ENCODE peak calls at places on chromosomes 7 and 10, in six cellular contexts. L is endothelial cell, H is thyroid gland, W is cardiac fibroblast, X is stomach, R is sigmoid colon. T is an unnamed sample.

GRCh38 chr10:135601-136464 is 578 bp downstream of the ZMYND11 start:
- DNase-seq in L (peak), H (peak), W (peak), X (peak), R (peak), T (peak)

GRCh38 chr10:70753841-70754621 is 31.1 kb downstream of the TBATA start:
- DNase-seq in L (no peak), H (peak), W (peak), X (no peak), R (no peak), T (peak)

GRCh38 chr10:10804998-10805737 is 212.5 kb upstream of the CELF2 start:
- DNase-seq in L (no peak), H (no peak), W (peak), X (no peak), R (no peak), T (no peak)

GRCh38 chr7:84194484-84195260 is at the start of gene SEMA3A:
- DNase-seq in L (peak), H (peak), W (peak), X (no peak), R (peak), T (no peak)

GRCh38 chr7:2810682-2811471 is 33.2 kb downstream of the GNA12 start:
- DNase-seq in L (no peak), H (no peak), W (no peak), X (no peak), R (peak), T (peak)

GRCh38 chr7:105862770-105863169 is 13.6 kb downstream of the ATXN7L1 start:
- DNase-seq in L (no peak), H (no peak), W (no peak), X (no peak), R (no peak), T (no peak)

GRCh38 chr7:25260862-25261454 is 32.7 kb upstream of the NPVF start:
- DNase-seq in L (no peak), H (no peak), W (peak), X (no peak), R (no peak), T (no peak)

GRCh38 chr10:24762966-24763623 is 39.4 kb upstream of the ARHGAP21 start:
- DNase-seq in L (no peak), H (no peak), W (peak), X (no peak), R (no peak), T (no peak)

GRCh38 chr10:69392481-69393000 is 24.2 kb downstream of the TACR2 start:
- DNase-seq in L (peak), H (peak), W (peak), X (peak), R (peak), T (peak)

GRCh38 chr10:114714281-114714741 is 56.2 kb upstream of the ABLIM1 start:
- DNase-seq in L (no peak), H (peak), W (peak), X (peak), R (no peak), T (no peak)

GRCh38 chr10:100814751-100815474 is 69.5 kb downstream of the PAX2 start:
- DNase-seq in L (no peak), H (no peak), W (no peak), X (no peak), R (no peak), T (no peak)

GRCh38 chr10:100810835-100811116 is 65.4 kb downstream of the PAX2 start:
- DNase-seq in L (no peak), H (no peak), W (no peak), X (no peak), R (peak), T (no peak)

GRCh38 chr10:100811752-100812750 is 66.7 kb downstream of the PAX2 start:
- DNase-seq in L (no peak), H (no peak), W (no peak), X (no peak), R (no peak), T (peak)

GRCh38 chr10:100811261-100811660 is 65.9 kb downstream of the PAX2 start:
- DNase-seq in L (no peak), H (no peak), W (no peak), X (no peak), R (no peak), T (no peak)

DNA sequence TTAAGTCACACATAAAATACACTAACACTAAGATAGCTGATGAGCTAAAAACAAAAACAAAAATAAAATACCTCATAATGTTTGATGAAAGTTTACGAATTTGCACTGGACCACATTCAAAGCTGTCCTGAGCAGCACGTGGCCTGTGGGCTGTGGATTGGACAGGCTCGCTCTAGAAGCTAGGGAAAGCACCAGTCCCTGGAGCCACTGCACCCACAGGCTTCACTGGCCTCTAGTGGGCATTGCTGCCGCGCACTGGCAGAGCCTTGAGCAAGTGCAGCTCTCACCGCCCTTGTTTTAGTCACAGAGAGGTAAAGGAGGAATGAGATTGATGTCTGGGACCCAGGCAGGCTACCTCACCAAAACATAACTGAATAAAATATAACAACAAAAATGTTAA is 67.6 kb downstream of the PAX2 start:
- DNase-seq in L (no peak), H (no peak), W (no peak), X (no peak), R (no peak), T (peak)
- TF ChIP-seq CTCF in L (no peak), H (no peak), W (no peak), X (no peak), R (no peak), T (no peak)

DNA sequence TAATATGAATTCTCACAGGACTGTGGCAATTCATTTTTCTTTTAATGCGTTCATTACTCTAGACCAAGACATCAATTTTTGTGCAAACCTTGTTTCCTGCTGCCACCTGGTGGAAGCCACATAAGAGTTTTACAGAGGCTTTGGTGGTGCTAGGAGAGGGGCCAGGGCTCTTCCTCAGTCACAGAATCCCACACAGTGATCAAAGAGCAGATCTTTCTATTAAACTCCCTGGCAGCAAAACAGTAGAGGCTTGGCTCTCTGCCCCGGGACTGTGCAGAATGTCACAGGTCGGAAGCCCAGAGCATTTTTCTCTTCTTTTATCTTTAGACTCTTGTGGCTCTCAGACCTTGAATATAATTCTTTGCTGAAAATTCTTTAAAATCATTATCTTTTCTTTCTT is 506.4 kb upstream of the C7orf33 start:
- DNase-seq in L (peak), H (peak), W (peak), X (peak), R (no peak), T (no peak)
- TF ChIP-seq CTCF in L (no peak), H (peak), W (peak), X (no peak), R (no peak), T (no peak)

DNA sequence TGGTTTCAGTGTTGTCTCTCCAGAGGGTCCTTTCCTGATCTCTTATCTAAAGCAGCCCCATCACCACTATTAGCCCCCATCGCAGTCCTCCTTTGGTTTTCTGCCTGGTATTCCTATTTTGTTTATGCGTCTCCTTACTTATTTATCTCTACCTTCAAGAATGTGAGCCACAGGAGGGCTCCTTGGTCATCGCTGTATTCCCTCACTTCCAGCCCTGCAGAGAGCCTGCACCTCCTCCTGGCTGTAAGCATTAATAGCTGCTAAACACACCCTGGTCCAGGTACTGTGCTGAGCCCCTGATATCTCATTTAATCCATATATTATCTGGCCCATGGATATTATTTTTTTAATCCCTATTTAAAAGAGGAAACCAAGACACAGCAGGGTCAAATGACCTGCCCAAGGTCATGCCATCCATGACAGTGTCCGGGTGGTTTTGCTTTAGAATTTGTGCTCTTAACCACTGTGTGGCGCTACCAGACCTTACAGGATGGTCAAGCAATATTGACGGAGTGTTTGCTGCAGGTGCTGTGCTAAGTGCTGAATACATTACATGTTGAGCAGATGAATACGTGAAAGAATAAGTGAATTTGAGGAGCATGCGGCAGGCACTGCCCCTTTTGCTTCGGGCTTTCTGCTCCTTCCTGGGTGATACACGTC is 227.2 kb downstream of the ADAM12 start:
- DNase-seq in L (no peak), H (no peak), W (peak), X (no peak), R (no peak), T (no peak)
- TF ChIP-seq CTCF in L (no peak), H (no peak), W (peak), X (no peak), R (no peak), T (no peak)

GRCh38 chr10:62248465-62248864 is 20.2 kb downstream of the RTKN2 start:
- DNase-seq in L (no peak), H (no peak), W (peak), X (no peak), R (no peak), T (no peak)
- TF ChIP-seq CTCF in L (no peak), H (no peak), W (peak), X (no peak), R (no peak), T (no peak)

GRCh38 chr7:27225005-27225934 is 17.3 kb upstream of the EVX1 start:
- DNase-seq in L (no peak), H (no peak), W (no peak), X (no peak), R (peak), T (no peak)
- TF ChIP-seq CTCF in L (no peak), H (no peak), W (no peak), X (no peak), R (no peak), T (no peak)

GRCh38 chr7:37853468-37853867 is 5.1 kb downstream of the NME8 start:
- DNase-seq in L (peak), H (peak), W (no peak), X (no peak), R (no peak), T (no peak)
- TF ChIP-seq CTCF in L (peak), H (peak), W (peak), X (no peak), R (no peak), T (no peak)

T was measured in spleen.